ENCODE peak calls at places on chromosomes 16 and 17, in six cellular contexts. C, A, Y, L, N and F are unnamed samples.

GRCh38 chr17:67477687-67478086 is 100.6 kb downstream of the PITPNC1 start:
- DNase-seq in C (peak), A (no peak), Y (no peak), L (peak), N (no peak), F (peak)

GRCh38 chr17:37672545-37673078 is 29.4 kb upstream of the DDX52 start:
- DNase-seq in C (no peak), A (no peak), Y (no peak), L (peak), N (no peak), F (peak)

GRCh38 chr17:64343833-64344637 is 46.6 kb downstream of the PECAM1 start:
- DNase-seq in C (peak), A (peak), Y (no peak), L (peak), N (no peak), F (peak)

GRCh38 chr17:2405247-2405926 is 4.5 kb upstream of the MNT start:
- DNase-seq in C (peak), A (no peak), Y (no peak), L (peak), N (no peak), F (peak)

GRCh38 chr17:77892031-77892430 is 66.5 kb upstream of the TNRC6C start:
- DNase-seq in C (no peak), A (no peak), Y (no peak), L (no peak), N (no peak), F (no peak)

GRCh38 chr16:65057184-65057583 is 64.7 kb downstream of the CDH11 start:
- DNase-seq in C (no peak), A (no peak), Y (no peak), L (no peak), N (no peak), F (no peak)

GRCh38 chr17:44738214-44738906 is 20.4 kb upstream of the ADAM11 start:
- DNase-seq in C (peak), A (no peak), Y (no peak), L (peak), N (no peak), F (peak)

GRCh38 chr17:76094046-76094445 is 9.5 kb downstream of the EXOC7 start:
- DNase-seq in C (no peak), A (no peak), Y (no peak), L (no peak), N (no peak), F (no peak)